ENCODE peak calls at places on chromosomes 4 and X, in nine cellular contexts. D is COR-L47; R is GM12892; Q is CD8-positive, alpha-beta memory T cell; G is type B pancreatic cell; I is CD4-positive, alpha-beta T cell; M is lung microvascular endothelial cell; B is nephron progenitor cell; V is GM06990. Y is an unnamed sample.

GRCh38 chr4:74531952-74532794 is 87.2 kb downstream of the AREG start:
- DNase-seq in D (peak), R (no peak), Q (peak), G (no peak), I (peak), M (peak), B (no peak), V (peak), Y (peak)

GRCh38 chrX:69262036-69262905 is 97.0 kb upstream of the PJA1 start:
- DNase-seq in D (no peak), R (no peak), Q (no peak), G (no peak), I (no peak), M (no peak), B (no peak), V (no peak), Y (no peak)

GRCh38 chr4:56049428-56050212 is 100.9 kb downstream of the CEP135 start:
- DNase-seq in D (peak), R (peak), Q (no peak), G (peak), I (no peak), M (peak), B (peak), V (peak), Y (no peak)

GRCh38 chrX:3263681-3264126 is 82.7 kb downstream of the MXRA5 start:
- DNase-seq in D (no peak), R (no peak), Q (no peak), G (no peak), I (no peak), M (no peak), B (no peak), V (no peak), Y (no peak)

GRCh38 chr4:40619600-40619999 is 10.1 kb downstream of the RBM47 start:
- DNase-seq in D (no peak), R (no peak), Q (no peak), G (no peak), I (no peak), M (no peak), B (no peak), V (no peak), Y (no peak)

GRCh38 chr4:122718265-122718664 is 14.2 kb upstream of the BBS12 start:
- DNase-seq in D (no peak), R (no peak), Q (no peak), G (no peak), I (no peak), M (peak), B (no peak), V (no peak), Y (no peak)

GRCh38 chr4:136664988-136665387 is 867.3 kb downstream of the PCDH18 start:
- DNase-seq in D (no peak), R (no peak), Q (no peak), G (no peak), I (no peak), M (no peak), B (no peak), V (no peak), Y (no peak)

GRCh38 chr4:58688603-58689002 is 1578.4 kb upstream of the IGFBP7 start:
- DNase-seq in D (no peak), R (no peak), Q (no peak), G (no peak), I (no peak), M (no peak), B (no peak), V (no peak), Y (no peak)

GRCh38 chr4:180637616-180638015 is 1605.6 kb upstream of the TENM3 start:
- DNase-seq in D (no peak), R (no peak), Q (no peak), G (no peak), I (no peak), M (no peak), B (no peak), V (no peak), Y (no peak)

GRCh38 chrX:150406559-150406958 is 43.4 kb downstream of the MAMLD1 start:
- DNase-seq in D (no peak), R (no peak), Q (no peak), G (no peak), I (no peak), M (no peak), B (no peak), V (no peak), Y (no peak)

GRCh38 chr4:153374471-153374870 is 30.0 kb downstream of the MND1 start:
- DNase-seq in D (no peak), R (no peak), Q (no peak), G (no peak), I (no peak), M (no peak), B (no peak), V (no peak), Y (no peak)

GRCh38 chr4:7190668-7191545 is 1.4 kb upstream of the SORCS2 start:
- DNase-seq in D (no peak), R (no peak), Q (no peak), G (no peak), I (no peak), M (no peak), B (no peak), V (no peak), Y (no peak)

GRCh38 chr4:141871086-141871485 is 234.7 kb downstream of the IL15 start:
- DNase-seq in D (no peak), R (no peak), Q (no peak), G (no peak), I (no peak), M (no peak), B (no peak), V (no peak), Y (no peak)

GRCh38 chrX:101206471-101206870 is 13.1 kb upstream of the DRP2 start:
- DNase-seq in D (no peak), R (no peak), Q (no peak), G (no peak), I (no peak), M (peak), B (no peak), V (no peak), Y (peak)

GRCh38 chrX:2627272-2627867 is 63.7 kb upstream of the CD99 start:
- DNase-seq in D (no peak), R (no peak), Q (peak), G (no peak), I (peak), M (peak), B (peak), V (peak), Y (peak)

Y was measured in naive B cell.